ENCODE peak calls at places on chromosome 2, in nine cellular contexts. B, K, Z, X, Y, L, D, R and Q are unnamed samples.

GRCh38 chr2:238255636-238256035 is 15.8 kb upstream of the HES6 start:
- DNase-seq in D (no peak), X (no peak), L (no peak), B (no peak), R (no peak), K (no peak), Y (no peak), Z (no peak), Q (peak; percentile 4)

GRCh38 chr2:30359644-30360167 is 87.3 kb upstream of the LCLAT1 start:
- DNase-seq in Z (no peak), K (no peak), L (no peak), Y (no peak), X (no peak), R (no peak), B (no peak), D (no peak), Q (peak; percentile 50)

GRCh38 chr2:215367647-215368492 is 56.0 kb downstream of the ATIC start:
- DNase-seq in X (no peak), L (peak; percentile 53), K (no peak), D (no peak), Y (no peak), Z (no peak), B (no peak), R (no peak), Q (no peak)

GRCh38 chr2:21055451-21055850 is 11.6 kb upstream of the APOB start:
- DNase-seq in Z (no peak), Y (no peak), D (peak; percentile 94), L (no peak), X (no peak), R (no peak), K (no peak), B (no peak), Q (no peak)

GRCh38 chr2:209624192-209624938 is 147.3 kb upstream of the UNC80 start:
- DNase-seq in Z (no peak), Y (no peak), K (no peak), D (no peak), B (no peak), L (no peak), X (no peak), R (no peak), Q (no peak)

GRCh38 chr2:18251486-18251885 is 309.0 kb downstream of the RDH14 start:
- DNase-seq in D (no peak), X (no peak), Z (no peak), L (no peak), B (no peak), K (no peak), R (no peak), Y (no peak), Q (no peak)

GRCh38 chr2:219249203-219249980 is 3.7 kb upstream of the TUBA4B start:
- DNase-seq in X (peak; percentile 35), K (peak; percentile 88), L (peak; percentile 92), Y (peak; percentile 75), R (peak; percentile 39), B (peak; percentile 40), Z (no peak), D (no peak), Q (peak; percentile 53)

GRCh38 chr2:122307772-122308171 is 552.3 kb downstream of the TSN start:
- DNase-seq in R (no peak), L (no peak), B (no peak), Z (no peak), K (no peak), Y (no peak), X (no peak), D (no peak), Q (no peak)

GRCh38 chr2:173943738-173944137 is 21.4 kb downstream of the SP3 start:
- DNase-seq in Z (no peak), R (no peak), K (no peak), B (no peak), L (no peak), Y (no peak), X (no peak), D (no peak), Q (no peak)

GRCh38 chr2:10668402-10669012 is 21.3 kb downstream of the NOL10 start:
- DNase-seq in K (peak; percentile 75), L (peak; percentile 49), B (no peak), R (no peak), Y (peak; percentile 72), Z (no peak), X (no peak), D (peak; percentile 51), Q (no peak)

GRCh38 chr2:108215794-108216211 is 24.0 kb upstream of the SULT1C3 start:
- DNase-seq in R (no peak), Y (peak; percentile 36), B (peak; percentile 17), L (peak; percentile 27), X (no peak), Z (no peak), D (no peak), K (no peak), Q (no peak)

GRCh38 chr2:106020032-106020431 is 174.1 kb downstream of the UXS1 start:
- DNase-seq in B (no peak), X (no peak), K (no peak), L (peak; percentile 26), Y (no peak), D (no peak), Z (no peak), R (no peak), Q (no peak)

GRCh38 chr2:239715202-239715601 is 309.9 kb downstream of the NDUFA10 start:
- DNase-seq in D (no peak), X (no peak), Y (no peak), L (no peak), B (no peak), K (no peak), Z (no peak), R (no peak), Q (no peak)

GRCh38 chr2:28894470-28895188 is at the start of gene WDR43:
- DNase-seq in K (peak; percentile 98), X (peak; percentile 97), Y (peak; percentile 98), B (peak; percentile 98), R (peak; percentile 98), Z (peak; percentile 92), D (peak; percentile 99), L (peak; percentile 99), Q (peak; percentile 98)

GRCh38 chr2:100269889-100270288 is 52.4 kb downstream of the LONRF2 start:
- DNase-seq in K (no peak), L (no peak), R (no peak), D (no peak), X (no peak), Z (no peak), B (no peak), Y (no peak), Q (no peak)

GRCh38 chr2:225270861-225271260 is 128.6 kb upstream of the NYAP2 start:
- DNase-seq in K (peak; percentile 92), X (no peak), L (no peak), Y (peak; percentile 61), Z (no peak), R (peak; percentile 3), D (peak; percentile 18), B (peak; percentile 44), Q (no peak)

GRCh38 chr2:194514281-194514680 is 1142.7 kb upstream of the SLC39A10 start:
- DNase-seq in B (no peak), D (no peak), X (no peak), K (no peak), L (no peak), R (no peak), Z (no peak), Y (no peak), Q (no peak)

GRCh38 chr2:16625201-16625729 is 40.4 kb downstream of the CYRIA start:
- DNase-seq in L (no peak), X (no peak), K (peak; percentile 83), D (no peak), Z (no peak), B (no peak), Y (peak; percentile 76), R (no peak), Q (peak; percentile 59)

GRCh38 chr2:179263460-179264237 is 983 bp downstream of the SESTD1 start:
- DNase-seq in Z (no peak), D (peak; percentile 51), Y (peak; percentile 50), L (peak; percentile 64), R (peak; percentile 21), K (peak; percentile 19), X (peak; percentile 10), B (peak; percentile 56), Q (peak; percentile 79)

GRCh38 chr2:223166975-223167650 is 115.1 kb downstream of the KCNE4 start:
- DNase-seq in X (no peak), R (no peak), Y (no peak), Z (no peak), L (no peak), B (no peak), K (peak; percentile 38), D (no peak), Q (no peak)

GRCh38 chr2:46187112-46187618 is 110.0 kb upstream of the EPAS1 start:
- DNase-seq in L (peak; percentile 87), Z (no peak), K (no peak), R (peak; percentile 30), B (peak; percentile 81), X (no peak), Y (peak; percentile 31), D (no peak), Q (no peak)

GRCh38 chr2:204205082-204205481 is 268.5 kb downstream of the ICOS start:
- DNase-seq in Z (no peak), X (no peak), Y (no peak), R (no peak), L (no peak), K (no peak), B (no peak), D (no peak), Q (no peak)

GRCh38 chr2:36734304-36734703 is 37.8 kb downstream of the VIT start:
- DNase-seq in K (no peak), B (no peak), Y (no peak), L (no peak), X (no peak), R (no peak), D (no peak), Z (no peak), Q (no peak)